ENCODE peak calls at places on chromosomes 6 and 20, in five cellular contexts. One of them, this sample, is unnamed.

GRCh38 chr6:9537381-9537780 is 877.5 kb downstream of the TFAP2A start:
- DNase-seq in GM23248: peak
- DNase-seq in right atrium auricular region: no peak
- DNase-seq in Calu3: no peak
- DNase-seq in activated CD4-positive, CD25-positive, alpha-beta regulatory T cell: no peak
- DNase-seq in this sample: no peak

GRCh38 chr6:70298070-70298469 is 4.8 kb downstream of the COL9A1 start:
- DNase-seq in GM23248: no peak
- DNase-seq in right atrium auricular region: no peak
- DNase-seq in Calu3: no peak
- DNase-seq in activated CD4-positive, CD25-positive, alpha-beta regulatory T cell: no peak
- DNase-seq in this sample: no peak

GRCh38 chr20:32007787-32008616 is 2.2 kb upstream of the CCM2L start:
- DNase-seq in GM23248: no peak
- DNase-seq in right atrium auricular region: peak
- DNase-seq in Calu3: no peak
- DNase-seq in activated CD4-positive, CD25-positive, alpha-beta regulatory T cell: no peak
- DNase-seq in this sample: no peak

GRCh38 chr20:831956-832355 is 1.6 kb upstream of the FAM110A start:
- DNase-seq in GM23248: no peak
- DNase-seq in right atrium auricular region: no peak
- DNase-seq in Calu3: no peak
- DNase-seq in activated CD4-positive, CD25-positive, alpha-beta regulatory T cell: no peak
- DNase-seq in this sample: no peak

GRCh38 chr6:35485402-35485877 is 11.4 kb downstream of the TEAD3 start:
- DNase-seq in GM23248: peak
- DNase-seq in right atrium auricular region: no peak
- DNase-seq in Calu3: peak
- DNase-seq in activated CD4-positive, CD25-positive, alpha-beta regulatory T cell: no peak
- DNase-seq in this sample: no peak

GRCh38 chr20:1086273-1087213 is 31.9 kb upstream of the PSMF1 start:
- DNase-seq in GM23248: no peak
- DNase-seq in right atrium auricular region: no peak
- DNase-seq in Calu3: no peak
- DNase-seq in activated CD4-positive, CD25-positive, alpha-beta regulatory T cell: no peak
- DNase-seq in this sample: no peak

GRCh38 chr6:3761989-3762270 is 10.4 kb upstream of the PXDC1 start:
- DNase-seq in GM23248: no peak
- DNase-seq in right atrium auricular region: no peak
- DNase-seq in Calu3: no peak
- DNase-seq in activated CD4-positive, CD25-positive, alpha-beta regulatory T cell: no peak
- DNase-seq in this sample: no peak

GRCh38 chr6:5036309-5036708 is 32.5 kb upstream of the RPP40 start:
- DNase-seq in GM23248: peak
- DNase-seq in right atrium auricular region: no peak
- DNase-seq in Calu3: no peak
- DNase-seq in activated CD4-positive, CD25-positive, alpha-beta regulatory T cell: no peak
- DNase-seq in this sample: peak

GRCh38 chr6:41283597-41283996 is 2.9 kb downstream of the TREM1 start:
- DNase-seq in GM23248: no peak
- DNase-seq in right atrium auricular region: no peak
- DNase-seq in Calu3: no peak
- DNase-seq in activated CD4-positive, CD25-positive, alpha-beta regulatory T cell: no peak
- DNase-seq in this sample: no peak

GRCh38 chr20:43190332-43190953 is 737 bp upstream of the PTPRT start:
- DNase-seq in GM23248: no peak
- DNase-seq in right atrium auricular region: no peak
- DNase-seq in Calu3: no peak
- DNase-seq in activated CD4-positive, CD25-positive, alpha-beta regulatory T cell: no peak
- DNase-seq in this sample: no peak

GRCh38 chr6:36519352-36519751 is 27.9 kb downstream of the STK38 start:
- DNase-seq in GM23248: no peak
- DNase-seq in right atrium auricular region: no peak
- DNase-seq in Calu3: no peak
- DNase-seq in activated CD4-positive, CD25-positive, alpha-beta regulatory T cell: no peak
- DNase-seq in this sample: no peak

GRCh38 chr6:39445667-39446066 is 123.2 kb upstream of the KCNK16 start:
- DNase-seq in GM23248: no peak
- DNase-seq in right atrium auricular region: no peak
- DNase-seq in Calu3: no peak
- DNase-seq in activated CD4-positive, CD25-positive, alpha-beta regulatory T cell: no peak
- DNase-seq in this sample: no peak

GRCh38 chr6:132812255-132812732 is 2.1 kb upstream of the RPS12 start:
- DNase-seq in GM23248: peak
- DNase-seq in right atrium auricular region: no peak
- DNase-seq in Calu3: no peak
- DNase-seq in activated CD4-positive, CD25-positive, alpha-beta regulatory T cell: no peak
- DNase-seq in this sample: peak

GRCh38 chr20:17557675-17558006 is 12.2 kb upstream of the DSTN start:
- DNase-seq in GM23248: peak
- DNase-seq in right atrium auricular region: no peak
- DNase-seq in Calu3: peak
- DNase-seq in activated CD4-positive, CD25-positive, alpha-beta regulatory T cell: no peak
- DNase-seq in this sample: peak

GRCh38 chr6:134740473-134741192 is 209.3 kb downstream of the ALDH8A1 start:
- DNase-seq in GM23248: peak
- DNase-seq in right atrium auricular region: no peak
- DNase-seq in Calu3: no peak
- DNase-seq in activated CD4-positive, CD25-positive, alpha-beta regulatory T cell: no peak
- DNase-seq in this sample: no peak

GRCh38 chr20:5975778-5976177 is 25.3 kb downstream of the MCM8 start:
- DNase-seq in GM23248: no peak
- DNase-seq in right atrium auricular region: no peak
- DNase-seq in Calu3: no peak
- DNase-seq in activated CD4-positive, CD25-positive, alpha-beta regulatory T cell: no peak
- DNase-seq in this sample: no peak

GRCh38 chr6:6751615-6752014 is 163.1 kb downstream of the LY86 start:
- DNase-seq in GM23248: peak
- DNase-seq in right atrium auricular region: peak
- DNase-seq in Calu3: no peak
- DNase-seq in activated CD4-positive, CD25-positive, alpha-beta regulatory T cell: no peak
- DNase-seq in this sample: no peak

GRCh38 chr20:44092551-44093248 is 94.3 kb downstream of the JPH2 start:
- DNase-seq in GM23248: peak
- DNase-seq in right atrium auricular region: no peak
- DNase-seq in Calu3: peak
- DNase-seq in activated CD4-positive, CD25-positive, alpha-beta regulatory T cell: no peak
- DNase-seq in this sample: peak

GRCh38 chr6:16256781-16257180 is 18.4 kb downstream of the GMPR start:
- DNase-seq in GM23248: no peak
- DNase-seq in right atrium auricular region: no peak
- DNase-seq in Calu3: no peak
- DNase-seq in activated CD4-positive, CD25-positive, alpha-beta regulatory T cell: no peak
- DNase-seq in this sample: no peak

GRCh38 chr6:74091133-74091793 is 395.3 kb downstream of the CD109 start:
- DNase-seq in GM23248: peak
- DNase-seq in right atrium auricular region: no peak
- DNase-seq in Calu3: peak
- DNase-seq in activated CD4-positive, CD25-positive, alpha-beta regulatory T cell: no peak
- DNase-seq in this sample: peak

GRCh38 chr6:34391711-34392496 is 565 bp downstream of the NUDT3 start:
- DNase-seq in GM23248: peak
- DNase-seq in right atrium auricular region: no peak
- DNase-seq in Calu3: peak
- DNase-seq in activated CD4-positive, CD25-positive, alpha-beta regulatory T cell: peak
- DNase-seq in this sample: peak

GRCh38 chr6:107511410-107512070 is 21.6 kb downstream of the SOBP start:
- DNase-seq in GM23248: no peak
- DNase-seq in right atrium auricular region: peak
- DNase-seq in Calu3: no peak
- DNase-seq in activated CD4-positive, CD25-positive, alpha-beta regulatory T cell: no peak
- DNase-seq in this sample: no peak

GRCh38 chr6:167799033-167799933 is 27.4 kb upstream of the AFDN start:
- DNase-seq in GM23248: peak
- DNase-seq in right atrium auricular region: no peak
- DNase-seq in Calu3: peak
- DNase-seq in activated CD4-positive, CD25-positive, alpha-beta regulatory T cell: no peak
- DNase-seq in this sample: no peak

GRCh38 chr6:159929819-159930218 is 39.0 kb downstream of the MAS1 start:
- DNase-seq in GM23248: no peak
- DNase-seq in right atrium auricular region: no peak
- DNase-seq in Calu3: peak
- DNase-seq in activated CD4-positive, CD25-positive, alpha-beta regulatory T cell: no peak
- DNase-seq in this sample: no peak

GRCh38 chr6:4727671-4728435 is 48.4 kb upstream of the CDYL start:
- DNase-seq in GM23248: peak
- DNase-seq in right atrium auricular region: no peak
- DNase-seq in Calu3: peak
- DNase-seq in activated CD4-positive, CD25-positive, alpha-beta regulatory T cell: no peak
- DNase-seq in this sample: peak

GRCh38 chr6:5580736-5581568 is 319.6 kb downstream of the FARS2 start:
- DNase-seq in GM23248: no peak
- DNase-seq in right atrium auricular region: no peak
- DNase-seq in Calu3: no peak
- DNase-seq in activated CD4-positive, CD25-positive, alpha-beta regulatory T cell: no peak
- DNase-seq in this sample: no peak

GRCh38 chr6:154852700-154853099 is 119.5 kb downstream of the SCAF8 start:
- DNase-seq in GM23248: peak
- DNase-seq in right atrium auricular region: no peak
- DNase-seq in Calu3: no peak
- DNase-seq in activated CD4-positive, CD25-positive, alpha-beta regulatory T cell: no peak
- DNase-seq in this sample: peak

GRCh38 chr20:63472862-63473390 is 471 bp upstream of the KCNQ2 start:
- DNase-seq in GM23248: no peak
- DNase-seq in right atrium auricular region: no peak
- DNase-seq in Calu3: no peak
- DNase-seq in activated CD4-positive, CD25-positive, alpha-beta regulatory T cell: no peak
- DNase-seq in this sample: no peak

GRCh38 chr20:4750381-4750780 is 28.7 kb downstream of the PRND start:
- DNase-seq in GM23248: no peak
- DNase-seq in right atrium auricular region: no peak
- DNase-seq in Calu3: no peak
- DNase-seq in activated CD4-positive, CD25-positive, alpha-beta regulatory T cell: no peak
- DNase-seq in this sample: no peak